ENCODE peak calls at places on chromosomes 6 and 20, in six cellular contexts. One of them, this sample, is unnamed.

GRCh38 chr6:106579281-106579680 is 50.0 kb downstream of the RTN4IP1 start:
- DNase-seq in colonic mucosa: no peak
- DNase-seq in A549: no peak
- DNase-seq in cardiac muscle cell: no peak
- DNase-seq in GM13977: no peak
- DNase-seq in adrenal gland: no peak
- DNase-seq in this sample: no peak

GRCh38 chr20:24871429-24872213 is 77.4 kb upstream of the CST7 start:
- DNase-seq in colonic mucosa: no peak
- DNase-seq in A549: no peak
- DNase-seq in cardiac muscle cell: no peak
- DNase-seq in GM13977: no peak
- DNase-seq in adrenal gland: no peak
- DNase-seq in this sample: no peak

GRCh38 chr20:35506872-35507638 is 22.4 kb downstream of the C20orf173 start:
- DNase-seq in colonic mucosa: no peak
- DNase-seq in A549: no peak
- DNase-seq in cardiac muscle cell: no peak
- DNase-seq in GM13977: no peak
- DNase-seq in adrenal gland: no peak
- DNase-seq in this sample: no peak

GRCh38 chr6:43951756-43952675 is 175.2 kb downstream of the MRPL14 start:
- DNase-seq in colonic mucosa: no peak
- DNase-seq in A549: no peak
- DNase-seq in cardiac muscle cell: no peak
- DNase-seq in GM13977: no peak
- DNase-seq in adrenal gland: peak
- DNase-seq in this sample: no peak

GRCh38 chr6:164827537-164827936 is 481.9 kb downstream of the C6orf118 start:
- DNase-seq in colonic mucosa: no peak
- DNase-seq in A549: no peak
- DNase-seq in cardiac muscle cell: no peak
- DNase-seq in GM13977: no peak
- DNase-seq in adrenal gland: no peak
- DNase-seq in this sample: no peak

GRCh38 chr20:47559141-47559540 is 57.5 kb downstream of the NCOA3 start:
- DNase-seq in colonic mucosa: no peak
- DNase-seq in A549: no peak
- DNase-seq in cardiac muscle cell: no peak
- DNase-seq in GM13977: no peak
- DNase-seq in adrenal gland: no peak
- DNase-seq in this sample: no peak

GRCh38 chr6:135188718-135189117 is 7.6 kb downstream of the MYB start:
- DNase-seq in colonic mucosa: no peak
- DNase-seq in A549: no peak
- DNase-seq in cardiac muscle cell: no peak
- DNase-seq in GM13977: no peak
- DNase-seq in adrenal gland: no peak
- DNase-seq in this sample: no peak

GRCh38 chr6:44257007-44257752 is at the start of gene SLC35B2:
- DNase-seq in colonic mucosa: peak
- DNase-seq in A549: peak
- DNase-seq in cardiac muscle cell: peak
- DNase-seq in GM13977: peak
- DNase-seq in adrenal gland: peak
- DNase-seq in this sample: no peak

GRCh38 chr6:146851837-146852236 is 253.1 kb downstream of the ADGB start:
- DNase-seq in colonic mucosa: no peak
- DNase-seq in A549: no peak
- DNase-seq in cardiac muscle cell: no peak
- DNase-seq in GM13977: no peak
- DNase-seq in adrenal gland: no peak
- DNase-seq in this sample: no peak

GRCh38 chr6:109237082-109237985 is 142.0 kb downstream of the CEP57L1 start:
- DNase-seq in colonic mucosa: no peak
- DNase-seq in A549: no peak
- DNase-seq in cardiac muscle cell: no peak
- DNase-seq in GM13977: no peak
- DNase-seq in adrenal gland: no peak
- DNase-seq in this sample: no peak

GRCh38 chr6:126824226-126824625 is 294.2 kb upstream of the RSPO3 start:
- DNase-seq in colonic mucosa: no peak
- DNase-seq in A549: no peak
- DNase-seq in cardiac muscle cell: no peak
- DNase-seq in GM13977: no peak
- DNase-seq in adrenal gland: no peak
- DNase-seq in this sample: no peak

GRCh38 chr6:160445130-160445529 is 97.0 kb downstream of the SLC22A3 start:
- DNase-seq in colonic mucosa: no peak
- DNase-seq in A549: no peak
- DNase-seq in cardiac muscle cell: no peak
- DNase-seq in GM13977: no peak
- DNase-seq in adrenal gland: no peak
- DNase-seq in this sample: no peak

GRCh38 chr6:53294095-53294494 is 54.7 kb downstream of the ELOVL5 start:
- DNase-seq in colonic mucosa: peak
- DNase-seq in A549: no peak
- DNase-seq in cardiac muscle cell: peak
- DNase-seq in GM13977: no peak
- DNase-seq in adrenal gland: no peak
- DNase-seq in this sample: no peak

GRCh38 chr6:31407699-31408098 is 4.3 kb downstream of the MICA start:
- DNase-seq in colonic mucosa: no peak
- DNase-seq in A549: no peak
- DNase-seq in cardiac muscle cell: no peak
- DNase-seq in GM13977: no peak
- DNase-seq in adrenal gland: no peak
- DNase-seq in this sample: peak

GRCh38 chr6:11601776-11602605 is 64.4 kb downstream of the TMEM170B start:
- DNase-seq in colonic mucosa: no peak
- DNase-seq in A549: no peak
- DNase-seq in cardiac muscle cell: no peak
- DNase-seq in GM13977: no peak
- DNase-seq in adrenal gland: no peak
- DNase-seq in this sample: no peak

GRCh38 chr6:75279418-75279817 is 5.2 kb downstream of the TMEM30A start:
- DNase-seq in colonic mucosa: no peak
- DNase-seq in A549: no peak
- DNase-seq in cardiac muscle cell: no peak
- DNase-seq in GM13977: no peak
- DNase-seq in adrenal gland: no peak
- DNase-seq in this sample: no peak

GRCh38 chr6:19759117-19759880 is 77.9 kb upstream of the ID4 start:
- DNase-seq in colonic mucosa: no peak
- DNase-seq in A549: no peak
- DNase-seq in cardiac muscle cell: no peak
- DNase-seq in GM13977: no peak
- DNase-seq in adrenal gland: no peak
- DNase-seq in this sample: peak

GRCh38 chr6:129659590-129660345 is 50.2 kb downstream of the ARHGAP18 start:
- DNase-seq in colonic mucosa: no peak
- DNase-seq in A549: no peak
- DNase-seq in cardiac muscle cell: no peak
- DNase-seq in GM13977: no peak
- DNase-seq in adrenal gland: peak
- DNase-seq in this sample: no peak

GRCh38 chr6:44662461-44663121 is 275.1 kb downstream of the CDC5L start:
- DNase-seq in colonic mucosa: no peak
- DNase-seq in A549: no peak
- DNase-seq in cardiac muscle cell: no peak
- DNase-seq in GM13977: no peak
- DNase-seq in adrenal gland: no peak
- DNase-seq in this sample: no peak

GRCh38 chr6:1604991-1605821 is 4.5 kb upstream of the FOXC1 start:
- DNase-seq in colonic mucosa: no peak
- DNase-seq in A549: no peak
- DNase-seq in cardiac muscle cell: no peak
- DNase-seq in GM13977: peak
- DNase-seq in adrenal gland: no peak
- DNase-seq in this sample: no peak

GRCh38 chr6:165704001-165704748 is 41.1 kb upstream of the PDE10A start:
- DNase-seq in colonic mucosa: no peak
- DNase-seq in A549: no peak
- DNase-seq in cardiac muscle cell: no peak
- DNase-seq in GM13977: no peak
- DNase-seq in adrenal gland: no peak
- DNase-seq in this sample: no peak

GRCh38 chr20:36744764-36745191 is 1.1 kb downstream of the NDRG3 start:
- DNase-seq in colonic mucosa: no peak
- DNase-seq in A549: no peak
- DNase-seq in cardiac muscle cell: peak
- DNase-seq in GM13977: no peak
- DNase-seq in adrenal gland: peak
- DNase-seq in this sample: no peak

GRCh38 chr6:170150590-170150945 is 140.3 kb downstream of the DLL1 start:
- DNase-seq in colonic mucosa: no peak
- DNase-seq in A549: no peak
- DNase-seq in cardiac muscle cell: no peak
- DNase-seq in GM13977: no peak
- DNase-seq in adrenal gland: no peak
- DNase-seq in this sample: no peak
- TF ChIP-seq CTCF in colonic mucosa: no peak
- TF ChIP-seq CTCF in A549: no peak
- TF ChIP-seq CTCF in cardiac muscle cell: no peak
- TF ChIP-seq CTCF in GM13977: no peak
- TF ChIP-seq CTCF in adrenal gland: no peak
- TF ChIP-seq CTCF in this sample: no peak

GRCh38 chr6:42572523-42572922 is 8.7 kb downstream of the UBR2 start:
- DNase-seq in colonic mucosa: no peak
- DNase-seq in A549: no peak
- DNase-seq in cardiac muscle cell: no peak
- DNase-seq in GM13977: peak
- DNase-seq in adrenal gland: no peak
- DNase-seq in this sample: no peak

GRCh38 chr6:42569102-42570028 is 5.5 kb downstream of the UBR2 start:
- DNase-seq in colonic mucosa: no peak
- DNase-seq in A549: no peak
- DNase-seq in cardiac muscle cell: no peak
- DNase-seq in GM13977: no peak
- DNase-seq in adrenal gland: no peak
- DNase-seq in this sample: peak

GRCh38 chr6:42566614-42567208 is 2.9 kb downstream of the UBR2 start:
- DNase-seq in colonic mucosa: no peak
- DNase-seq in A549: no peak
- DNase-seq in cardiac muscle cell: no peak
- DNase-seq in GM13977: no peak
- DNase-seq in adrenal gland: no peak
- DNase-seq in this sample: no peak

GRCh38 chr6:42571611-42572342 is 7.9 kb downstream of the UBR2 start:
- DNase-seq in colonic mucosa: no peak
- DNase-seq in A549: no peak
- DNase-seq in cardiac muscle cell: no peak
- DNase-seq in GM13977: no peak
- DNase-seq in adrenal gland: no peak
- DNase-seq in this sample: no peak
- TF ChIP-seq CTCF in colonic mucosa: no peak
- TF ChIP-seq CTCF in A549: no peak
- TF ChIP-seq CTCF in cardiac muscle cell: no peak
- TF ChIP-seq CTCF in GM13977: no peak
- TF ChIP-seq CTCF in adrenal gland: no peak
- TF ChIP-seq CTCF in this sample: no peak

DNA sequence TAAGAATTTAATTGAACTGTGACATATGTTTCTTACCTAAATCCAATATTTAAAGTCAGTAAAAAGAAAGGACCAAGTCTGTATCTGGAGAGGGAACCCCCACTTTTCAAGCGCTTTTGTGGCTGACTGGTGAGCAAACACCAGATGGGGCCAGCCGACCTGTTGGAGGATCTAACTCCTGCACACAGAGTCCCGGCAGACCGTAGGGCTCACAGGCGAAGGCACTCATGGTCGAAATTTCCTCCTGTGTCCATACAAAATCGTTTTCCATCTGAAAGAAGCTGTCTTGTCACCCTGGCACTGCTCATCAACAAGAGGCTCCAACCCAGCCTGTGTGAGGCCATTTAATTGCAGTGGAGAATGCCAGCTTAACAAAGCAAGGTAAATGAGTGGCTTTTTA is 94.0 kb downstream of the SCML4 start:
- DNase-seq in colonic mucosa: no peak
- DNase-seq in A549: no peak
- DNase-seq in cardiac muscle cell: no peak
- DNase-seq in GM13977: no peak
- DNase-seq in adrenal gland: no peak
- DNase-seq in this sample: no peak
- TF ChIP-seq CTCF in colonic mucosa: no peak
- TF ChIP-seq CTCF in A549: no peak
- TF ChIP-seq CTCF in cardiac muscle cell: no peak
- TF ChIP-seq CTCF in GM13977: no peak
- TF ChIP-seq CTCF in adrenal gland: no peak
- TF ChIP-seq CTCF in this sample: no peak

GRCh38 chr20:22583773-22584629 is at the start of gene FOXA2:
- DNase-seq in colonic mucosa: peak
- DNase-seq in A549: peak
- DNase-seq in cardiac muscle cell: peak
- DNase-seq in GM13977: no peak
- DNase-seq in adrenal gland: no peak
- DNase-seq in this sample: no peak

GRCh38 chr20:22585786-22586493 is 1.6 kb upstream of the FOXA2 start:
- DNase-seq in colonic mucosa: peak
- DNase-seq in A549: peak
- DNase-seq in cardiac muscle cell: no peak
- DNase-seq in GM13977: no peak
- DNase-seq in adrenal gland: no peak
- DNase-seq in this sample: no peak

GRCh38 chr20:22584630-22584921 is 204 bp upstream of the FOXA2 start:
- DNase-seq in colonic mucosa: peak
- DNase-seq in A549: peak
- DNase-seq in cardiac muscle cell: no peak
- DNase-seq in GM13977: no peak
- DNase-seq in adrenal gland: no peak
- DNase-seq in this sample: no peak

GRCh38 chr20:22586645-22587310 is 2.4 kb upstream of the FOXA2 start:
- DNase-seq in colonic mucosa: peak
- DNase-seq in A549: peak
- DNase-seq in cardiac muscle cell: peak
- DNase-seq in GM13977: peak
- DNase-seq in adrenal gland: no peak
- DNase-seq in this sample: no peak

GRCh38 chr20:22584922-22585785 is 782 bp upstream of the FOXA2 start:
- DNase-seq in colonic mucosa: peak
- DNase-seq in A549: peak
- DNase-seq in cardiac muscle cell: peak
- DNase-seq in GM13977: no peak
- DNase-seq in adrenal gland: no peak
- DNase-seq in this sample: no peak
- TF ChIP-seq CTCF in colonic mucosa: no peak
- TF ChIP-seq CTCF in A549: no peak
- TF ChIP-seq CTCF in cardiac muscle cell: no peak
- TF ChIP-seq CTCF in GM13977: no peak
- TF ChIP-seq CTCF in adrenal gland: no peak
- TF ChIP-seq CTCF in this sample: no peak

GRCh38 chr20:5061209-5061608 is 58.5 kb downstream of the PCNA start:
- DNase-seq in colonic mucosa: no peak
- DNase-seq in A549: peak
- DNase-seq in cardiac muscle cell: no peak
- DNase-seq in GM13977: no peak
- DNase-seq in adrenal gland: no peak
- DNase-seq in this sample: no peak

GRCh38 chr20:5058873-5059272 is 57.6 kb upstream of the SLC23A2 start:
- DNase-seq in colonic mucosa: no peak
- DNase-seq in A549: no peak
- DNase-seq in cardiac muscle cell: no peak
- DNase-seq in GM13977: no peak
- DNase-seq in adrenal gland: no peak
- DNase-seq in this sample: no peak

GRCh38 chr20:5056801-5057599 is 55.7 kb upstream of the SLC23A2 start:
- DNase-seq in colonic mucosa: peak
- DNase-seq in A549: peak
- DNase-seq in cardiac muscle cell: no peak
- DNase-seq in GM13977: peak
- DNase-seq in adrenal gland: peak
- DNase-seq in this sample: no peak
- TF ChIP-seq CTCF in colonic mucosa: peak
- TF ChIP-seq CTCF in A549: peak
- TF ChIP-seq CTCF in cardiac muscle cell: peak
- TF ChIP-seq CTCF in GM13977: peak
- TF ChIP-seq CTCF in adrenal gland: peak
- TF ChIP-seq CTCF in this sample: peak

This sample was measured in AG09319.